ENCODE peak calls at places on chromosomes 7 and 10, in four cellular contexts. One of them, this sample, is unnamed.

GRCh38 chr7:151080091-151080521 is 503 bp downstream of the FASTK start:
- DNase-seq in HepG2: no peak
- DNase-seq in K562: peak; percentile 64
- DNase-seq in H1: no peak
- DNase-seq in this sample: no peak

GRCh38 chr7:158239290-158239981 is 348.2 kb downstream of the PTPRN2 start:
- DNase-seq in HepG2: no peak
- DNase-seq in K562: peak; percentile 43
- DNase-seq in H1: no peak
- DNase-seq in this sample: no peak

GRCh38 chr7:105060923-105061322 is 46.9 kb downstream of the KMT2E start:
- DNase-seq in HepG2: no peak
- DNase-seq in K562: no peak
- DNase-seq in H1: no peak
- DNase-seq in this sample: no peak

GRCh38 chr7:159211540-159212182 is 67.0 kb upstream of the VIPR2 start:
- DNase-seq in HepG2: no peak
- DNase-seq in K562: no peak
- DNase-seq in H1: peak; percentile 28
- DNase-seq in this sample: no peak

GRCh38 chr7:102270176-102270887 is 16.3 kb upstream of the SH2B2 start:
- DNase-seq in HepG2: no peak
- DNase-seq in K562: no peak
- DNase-seq in H1: no peak
- DNase-seq in this sample: no peak

GRCh38 chr7:1192171-1192676 is 32.2 kb upstream of the ZFAND2A start:
- DNase-seq in HepG2: no peak
- DNase-seq in K562: no peak
- DNase-seq in H1: no peak
- DNase-seq in this sample: no peak

GRCh38 chr7:34823650-34824258 is 165.7 kb downstream of the NPSR1 start:
- DNase-seq in HepG2: peak; percentile 22
- DNase-seq in K562: peak; percentile 62
- DNase-seq in H1: peak; percentile 77
- DNase-seq in this sample: peak; percentile 71

GRCh38 chr7:21338728-21339164 is 89.1 kb upstream of the SP4 start:
- DNase-seq in HepG2: no peak
- DNase-seq in K562: no peak
- DNase-seq in H1: no peak
- DNase-seq in this sample: no peak

GRCh38 chr10:3761111-3761686 is 23.8 kb downstream of the KLF6 start:
- DNase-seq in HepG2: no peak
- DNase-seq in K562: no peak
- DNase-seq in H1: no peak
- DNase-seq in this sample: no peak
- TF ChIP-seq JUN in HepG2: no peak
- TF ChIP-seq JUN in K562: no peak
- TF ChIP-seq JUN in H1: no peak
- TF ChIP-seq JUN in this sample: no peak

DNA sequence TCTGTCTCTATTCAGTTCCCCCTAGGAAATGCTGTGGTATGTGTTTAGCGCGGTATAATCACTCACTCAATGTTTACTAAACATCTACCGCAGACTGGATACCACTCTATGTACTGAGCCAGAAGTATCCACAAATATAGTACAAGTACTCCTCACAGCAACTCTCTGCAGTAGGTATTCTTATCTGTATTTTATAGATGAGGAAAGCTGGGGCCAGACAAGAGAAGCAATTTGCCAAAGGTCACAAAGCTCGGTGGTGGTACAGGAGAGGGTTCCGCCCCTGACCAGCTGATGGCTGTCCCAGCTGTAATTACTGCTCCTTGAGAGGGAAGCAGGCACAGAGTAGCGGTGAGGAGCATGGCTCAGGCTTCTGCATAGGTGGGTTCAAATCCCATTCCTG is 184.1 kb downstream of the DOCK4 start:
- DNase-seq in HepG2: peak; percentile 24
- DNase-seq in K562: no peak
- DNase-seq in H1: no peak
- DNase-seq in this sample: no peak
- TF ChIP-seq CREB1 in HepG2: no peak
- TF ChIP-seq CREB1 in K562: no peak
- TF ChIP-seq CREB1 in H1: no peak
- TF ChIP-seq CREB1 in this sample: no peak

GRCh38 chr7:14083761-14084160 is 94.3 kb upstream of the ETV1 start:
- DNase-seq in HepG2: no peak
- DNase-seq in K562: no peak
- DNase-seq in H1: no peak
- DNase-seq in this sample: no peak

GRCh38 chr7:14085901-14086300 is 96.4 kb upstream of the ETV1 start:
- DNase-seq in HepG2: no peak
- DNase-seq in K562: no peak
- DNase-seq in H1: no peak
- DNase-seq in this sample: no peak
- TF ChIP-seq JUN in HepG2: no peak
- TF ChIP-seq JUN in K562: no peak
- TF ChIP-seq JUN in H1: no peak
- TF ChIP-seq JUN in this sample: no peak

DNA sequence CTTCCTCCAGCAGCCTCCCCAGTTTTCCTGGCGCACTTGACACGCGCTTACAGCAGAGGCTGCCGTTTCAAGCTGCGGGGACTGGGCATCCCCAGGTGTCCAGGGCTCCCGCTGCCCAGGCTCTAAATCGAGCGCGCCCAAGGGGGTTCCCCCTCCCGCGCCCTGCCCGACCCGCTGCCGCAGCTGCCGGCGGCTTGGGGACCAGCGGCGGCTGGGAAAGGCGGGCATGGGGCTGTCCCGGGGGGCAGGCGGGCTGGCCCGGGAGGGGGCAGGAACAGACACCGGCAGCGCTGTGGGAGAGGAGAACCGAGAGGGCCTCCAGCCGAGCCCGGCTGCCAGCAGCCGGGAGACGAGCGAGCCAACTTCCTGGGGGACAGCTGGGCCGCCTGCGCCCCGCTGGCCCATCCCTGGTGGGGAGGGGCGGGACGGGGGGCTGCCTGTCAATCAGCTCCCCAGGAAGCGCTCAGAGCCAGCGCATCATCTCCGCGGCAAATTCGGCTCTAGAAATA is 14.9 kb downstream of the GRID2IP start:
- DNase-seq in HepG2: no peak
- DNase-seq in K562: no peak
- DNase-seq in H1: peak; percentile 63
- DNase-seq in this sample: peak; percentile 39
- TF ChIP-seq CREB1 in HepG2: no peak
- TF ChIP-seq CREB1 in K562: no peak
- TF ChIP-seq CREB1 in H1: no peak
- TF ChIP-seq CREB1 in this sample: no peak

GRCh38 chr10:120945801-120946302 is 94.7 kb downstream of the WDR11 start:
- DNase-seq in HepG2: no peak
- DNase-seq in K562: no peak
- DNase-seq in H1: no peak
- DNase-seq in this sample: no peak
- TF ChIP-seq JUN in HepG2: no peak
- TF ChIP-seq JUN in K562: no peak
- TF ChIP-seq JUN in H1: no peak
- TF ChIP-seq JUN in this sample: no peak

GRCh38 chr10:79089579-79090110 is 20.9 kb downstream of the ZMIZ1 start:
- DNase-seq in HepG2: no peak
- DNase-seq in K562: no peak
- DNase-seq in H1: no peak
- DNase-seq in this sample: no peak
- TF ChIP-seq CREB1 in HepG2: no peak
- TF ChIP-seq CREB1 in K562: no peak
- TF ChIP-seq CREB1 in H1: no peak
- TF ChIP-seq CREB1 in this sample: no peak

DNA sequence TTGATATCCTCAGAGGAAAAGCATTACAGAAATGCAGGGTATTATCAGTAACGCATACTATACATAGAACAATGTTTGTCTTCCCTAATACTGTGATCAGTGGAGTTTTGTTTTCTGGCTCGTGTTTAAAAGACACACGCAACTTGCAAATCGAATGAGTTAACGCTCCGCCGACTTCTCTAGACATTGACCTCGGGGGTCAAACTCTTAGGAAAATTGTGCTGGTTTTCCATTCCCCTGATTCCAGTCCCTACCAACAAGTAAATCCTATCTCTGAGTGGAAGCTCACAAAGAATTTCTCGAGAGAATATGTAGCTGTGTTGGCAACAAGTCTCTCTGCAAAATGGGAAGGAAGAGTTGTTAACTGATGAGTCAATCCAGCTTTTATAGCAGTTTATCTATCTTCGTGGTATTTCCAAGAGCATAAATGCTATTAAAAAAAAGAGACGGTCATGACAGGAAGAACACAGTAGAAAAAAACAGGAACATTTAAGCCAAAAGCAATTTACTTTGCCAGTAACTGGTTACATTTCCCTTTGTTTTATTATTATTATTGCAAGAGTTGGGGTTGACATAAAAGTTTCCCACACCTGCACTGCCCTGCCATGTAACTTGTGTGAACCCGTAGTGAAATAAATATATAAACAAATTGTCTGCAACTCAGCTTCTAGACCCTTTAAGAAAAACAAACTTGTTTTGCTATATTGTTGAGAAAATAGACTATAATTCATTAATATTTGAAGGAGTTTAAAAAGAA is 144.4 kb downstream of the ARID5B start:
- DNase-seq in HepG2: peak; percentile 83
- DNase-seq in K562: no peak
- DNase-seq in H1: no peak
- DNase-seq in this sample: no peak
- TF ChIP-seq JUN in HepG2: no peak
- TF ChIP-seq JUN in K562: no peak
- TF ChIP-seq JUN in H1: no peak
- TF ChIP-seq JUN in this sample: no peak

This sample was measured in WTC11.